ENCODE peak calls at places on chromosomes 11 and 22, in eight cellular contexts. U, Y, C, G, M, L, N and J are unnamed samples.
A peak's percentile ranks its signal among the peaks of the same experiment; 100 is the strongest.

GRCh38 chr11:3835100-3835485 is 5.7 kb downstream of the RHOG start:
- DNase-seq in G (no peak), U (no peak), L (no peak), M (no peak), Y (peak; percentile 30), C (peak; percentile 38), N (no peak), J (no peak)

GRCh38 chr11:83680351-83680750 is 394.2 kb upstream of the CCDC90B start:
- DNase-seq in M (no peak), C (no peak), G (no peak), N (no peak), L (no peak), U (no peak), Y (no peak), J (no peak)

GRCh38 chr11:35347921-35348331 is 71.4 kb downstream of the SLC1A2 start:
- DNase-seq in L (no peak), N (no peak), Y (peak; percentile 88), U (no peak), G (no peak), C (peak; percentile 92), M (peak; percentile 87), J (no peak)

GRCh38 chr22:42704896-42705295 is 15.8 kb downstream of the A4GALT start:
- DNase-seq in C (no peak), U (no peak), L (no peak), M (no peak), N (peak; percentile 51), Y (no peak), G (no peak), J (no peak)

GRCh38 chr11:73463359-73463758 is 87.2 kb downstream of the RELT start:
- DNase-seq in N (no peak), L (no peak), Y (peak; percentile 60), M (peak; percentile 40), C (peak; percentile 32), U (peak; percentile 9), G (no peak), J (no peak)

GRCh38 chr11:128504489-128504888 is 82.9 kb downstream of the ETS1 start:
- DNase-seq in L (no peak), M (no peak), C (peak; percentile 37), N (no peak), U (no peak), Y (peak; percentile 57), G (no peak), J (no peak)

GRCh38 chr22:36162127-36163034 is 1.8 kb upstream of the APOL3 start:
- DNase-seq in L (no peak), G (no peak), N (no peak), M (no peak), U (no peak), Y (no peak), C (no peak), J (no peak)

GRCh38 chr22:37284807-37285355 is 2.6 kb downstream of the CYTH4 start:
- DNase-seq in L (no peak), G (no peak), C (peak; percentile 34), N (no peak), Y (no peak), M (no peak), U (no peak), J (no peak)

DNA sequence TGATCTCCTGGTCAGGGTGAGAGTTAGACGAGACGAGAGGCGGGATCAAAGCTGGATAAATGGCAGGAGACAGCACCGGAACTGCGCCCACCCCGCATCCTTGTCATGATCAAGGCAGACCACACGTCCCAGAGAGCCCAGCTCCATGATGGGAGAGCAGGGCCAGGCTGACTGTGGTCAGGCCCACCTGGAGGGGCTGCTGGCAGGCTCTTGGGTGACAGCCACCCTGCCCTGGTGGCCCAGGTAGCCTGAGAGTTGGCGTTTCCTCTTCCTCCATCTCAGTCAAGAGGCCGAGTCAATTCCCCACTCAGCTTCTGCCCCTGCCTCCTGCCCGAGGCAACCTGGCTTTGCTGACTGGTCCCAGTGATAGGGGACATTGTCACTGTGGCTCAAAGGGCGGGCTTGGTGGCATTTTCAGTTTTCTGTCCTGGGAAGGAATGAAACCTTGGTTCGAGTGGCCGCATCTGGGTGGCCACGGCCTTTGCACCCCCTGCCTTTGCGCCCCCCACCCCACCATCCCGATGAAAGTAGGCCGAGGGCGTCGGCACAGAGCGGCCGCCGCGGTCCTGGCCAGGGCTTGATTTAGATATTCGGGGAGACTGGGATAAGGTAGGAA is 60.8 kb upstream of the PPARA start:
- DNase-seq in L (no peak), N (no peak), U (no peak), C (no peak), M (no peak), Y (no peak), G (no peak), J (no peak)
- H3K4me3 ChIP-seq in L (no peak overlapping the region), N (no peak overlapping the region), U (no peak overlapping the region), C (peak overlapping the region; percentile 31), M (peak overlapping the region; percentile 88), Y (peak overlapping the region; percentile 94), G (no peak overlapping the region), J (no peak overlapping the region)

GRCh38 chr11:538431-539051 is 1.2 kb downstream of the LRRC56 start:
- DNase-seq in N (no peak), G (no peak), Y (no peak), L (no peak), U (no peak), C (no peak), M (no peak), J (no peak)

GRCh38 chr11:536841-537621 is at the start of gene LRRC56:
- DNase-seq in Y (peak; percentile 60), N (peak; percentile 93), C (peak; percentile 94), G (peak; percentile 93), L (peak; percentile 77), M (no peak), U (peak; percentile 51), J (peak; percentile 45)

GRCh38 chr11:539971-540481 is 2.7 kb downstream of the LRRC56 start:
- DNase-seq in U (no peak), C (no peak), L (no peak), Y (no peak), N (no peak), M (no peak), G (no peak), J (no peak)

GRCh38 chr11:535519-536454 is at the start of gene HRAS:
- DNase-seq in G (peak; percentile 99), C (peak; percentile 98), Y (peak; percentile 90), M (peak; percentile 66), L (peak; percentile 95), N (peak; percentile 96), U (peak; percentile 95), J (peak; percentile 64)

DNA sequence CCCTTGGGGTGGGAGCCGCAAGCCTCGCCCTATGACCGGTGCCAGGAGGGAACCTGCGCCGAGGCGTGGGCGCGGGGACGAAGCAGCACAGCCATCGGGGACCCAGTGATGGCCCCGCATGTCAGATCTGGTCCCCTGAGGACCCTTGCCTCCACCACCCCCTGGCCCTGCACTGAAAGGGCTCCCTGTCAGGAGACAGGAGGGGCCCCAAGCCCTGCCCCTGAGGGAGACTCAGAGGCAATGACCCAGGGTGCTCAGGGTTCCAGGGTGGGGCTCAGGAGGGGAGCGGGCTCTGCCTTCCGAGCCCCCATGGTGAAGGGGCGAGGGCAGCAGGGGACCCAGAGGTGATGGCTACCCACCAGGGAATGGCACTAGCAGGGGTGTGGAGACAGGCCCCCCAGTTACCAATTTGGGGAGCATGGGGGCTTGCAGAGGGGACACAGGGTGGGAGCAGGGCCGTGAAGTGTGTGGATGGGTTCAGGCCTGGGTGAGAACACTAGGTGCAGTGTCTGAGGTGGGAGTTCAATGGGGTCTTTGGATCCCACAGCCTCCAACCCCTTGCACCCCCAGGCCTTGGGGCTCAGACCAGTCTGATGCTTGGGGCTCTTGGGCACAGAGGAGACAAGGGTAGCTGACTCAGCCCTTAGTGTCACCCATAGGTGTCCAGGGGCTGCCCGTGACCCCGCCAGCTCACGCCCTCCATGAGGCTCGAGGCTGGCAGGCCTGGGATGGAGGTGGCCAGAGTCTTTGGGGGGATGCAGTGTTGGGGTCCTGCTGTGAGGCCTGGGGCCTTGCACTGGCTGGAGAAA is 499 bp downstream of the LRRC56 start:
- DNase-seq in C (no peak), U (no peak), N (no peak), M (no peak), G (peak; percentile 54), L (no peak), Y (no peak), J (no peak)
- H3K4me3 ChIP-seq in C (peak overlapping the region; percentile 49), U (no peak overlapping the region), N (peak overlapping the region; percentile 73), M (peak overlapping the region; percentile 21), G (peak overlapping the region; percentile 13), L (peak overlapping the region; percentile 77), Y (peak overlapping the region; percentile 1), J (peak overlapping the region; percentile 41)

GRCh38 chr11:65887723-65888162 is 528 bp downstream of the FIBP start:
- DNase-seq in Y (peak; percentile 57), N (no peak), C (peak; percentile 82), G (no peak), U (peak; percentile 45), L (no peak), M (no peak), J (no peak)

GRCh38 chr11:65888163-65888814 is at the start of gene FIBP:
- DNase-seq in Y (peak; percentile 95), G (peak; percentile 99), C (peak; percentile 99), M (peak; percentile 87), L (peak; percentile 97), N (peak; percentile 97), U (peak; percentile 97), J (no peak)

GRCh38 chr11:65885808-65886536 is 2.3 kb downstream of the FIBP start:
- DNase-seq in M (no peak), N (no peak), C (no peak), U (no peak), G (no peak), Y (no peak), L (no peak), J (no peak)

GRCh38 chr11:65885231-65885630 is 3.0 kb downstream of the FIBP start:
- DNase-seq in M (no peak), G (no peak), U (no peak), Y (no peak), N (no peak), L (no peak), C (no peak), J (no peak)

GRCh38 chr11:65887026-65887722 is 1.1 kb downstream of the FIBP start:
- DNase-seq in C (no peak), U (no peak), L (no peak), Y (no peak), G (no peak), N (no peak), M (no peak), J (no peak)
- H3K4me3 ChIP-seq in C (peak overlapping the region; percentile 89), U (peak overlapping the region; percentile 72), L (peak overlapping the region; percentile 95), Y (peak overlapping the region; percentile 85), G (no peak overlapping the region), N (peak overlapping the region; percentile 93), M (peak overlapping the region; percentile 92), J (peak overlapping the region; percentile 77)

GRCh38 chr22:19723165-19723989 is at the start of gene GP1BB:
- DNase-seq in C (no peak), M (no peak), Y (no peak), L (no peak), N (peak; percentile 72), U (peak; percentile 45), G (peak; percentile 79), J (no peak)

GRCh38 chr22:19722175-19722914 is 994 bp upstream of the GP1BB start:
- DNase-seq in C (no peak), N (peak; percentile 70), L (no peak), G (no peak), Y (no peak), U (no peak), M (no peak), J (no peak)

GRCh38 chr22:19721486-19722172 is 1.7 kb upstream of the GP1BB start:
- DNase-seq in N (peak; percentile 75), C (no peak), G (no peak), M (no peak), L (no peak), Y (no peak), U (no peak), J (no peak)

GRCh38 chr22:19723990-19724827 is 870 bp downstream of the GP1BB start:
- DNase-seq in L (peak; percentile 67), G (peak; percentile 70), N (peak; percentile 82), Y (peak; percentile 25), C (no peak), U (peak; percentile 65), M (no peak), J (no peak)

DNA sequence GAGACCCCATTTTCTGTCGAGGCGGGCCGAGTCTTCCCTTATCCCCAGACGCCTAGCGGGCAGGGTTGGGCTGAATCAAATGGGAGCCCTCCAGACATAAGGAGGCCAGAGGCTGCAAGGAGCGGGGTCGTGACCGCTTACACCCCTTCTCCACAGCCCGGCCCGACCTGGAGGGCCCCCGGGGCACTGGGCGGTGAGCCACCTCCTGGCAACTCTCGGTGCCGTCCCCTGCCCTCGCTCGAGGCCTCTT is 499 bp upstream of the GP1BB start:
- DNase-seq in M (no peak), U (no peak), G (no peak), N (peak; percentile 51), L (no peak), Y (no peak), C (no peak), J (no peak)
- H3K4me3 ChIP-seq in M (no peak overlapping the region), U (no peak overlapping the region), G (no peak overlapping the region), N (peak overlapping the region; percentile 59), L (peak overlapping the region; percentile 72), Y (no peak overlapping the region), C (no peak overlapping the region), J (no peak overlapping the region)